ENCODE peak calls at places on chromosomes 1 and 21, in eight cellular contexts. Y is H1, L is esophagus muscularis mucosa, K is heart left ventricle, J is right lobe of liver, G is ovary, A is uterus, I is Peyer's patch. E is an unnamed sample.

GRCh38 chr1:51794868-51795267 is 83.7 kb downstream of the NRDC start:
- DNase-seq in Y (no peak), L (no peak), K (no peak), J (no peak), G (no peak), A (no peak), I (no peak), E (no peak)

GRCh38 chr1:27602510-27603319 is 1.2 kb downstream of the AHDC1 start:
- DNase-seq in Y (no peak), L (no peak), K (peak; percentile 55), J (peak; percentile 77), G (peak; percentile 82), A (peak; percentile 75), I (peak; percentile 65), E (peak; percentile 72)

GRCh38 chr1:200909071-200909470 is 14.4 kb downstream of the INAVA start:
- DNase-seq in Y (no peak), L (no peak), K (peak; percentile 13), J (no peak), G (no peak), A (no peak), I (no peak), E (no peak)

GRCh38 chr1:180231506-180232420 is 1.7 kb downstream of the LHX4 start:
- DNase-seq in Y (no peak), L (no peak), K (no peak), J (no peak), G (no peak), A (no peak), I (no peak), E (no peak)

GRCh38 chr1:209720826-209721225 is 16.2 kb downstream of the HSD11B1 start:
- DNase-seq in Y (no peak), L (no peak), K (no peak), J (no peak), G (no peak), A (no peak), I (no peak), E (no peak)

GRCh38 chr1:241888232-241888631 is 40.2 kb downstream of the EXO1 start:
- DNase-seq in Y (no peak), L (no peak), K (no peak), J (no peak), G (no peak), A (no peak), I (no peak), E (no peak)

GRCh38 chr1:247540536-247540935 is 4.3 kb upstream of the OR2C3 start:
- DNase-seq in Y (no peak), L (no peak), K (no peak), J (no peak), G (no peak), A (no peak), I (no peak), E (no peak)

GRCh38 chr1:174923820-174924219 is 75.9 kb upstream of the CACYBP start:
- DNase-seq in Y (no peak), L (no peak), K (no peak), J (no peak), G (no peak), A (no peak), I (no peak), E (no peak)

GRCh38 chr1:94532077-94532476 is 9.5 kb downstream of the F3 start:
- DNase-seq in Y (no peak), L (no peak), K (no peak), J (no peak), G (no peak), A (no peak), I (no peak), E (no peak)

GRCh38 chr1:168893359-168893791 is 164.4 kb upstream of the DPT start:
- DNase-seq in Y (no peak), L (no peak), K (peak; percentile 58), J (no peak), G (peak; percentile 50), A (peak; percentile 68), I (no peak), E (no peak)

GRCh38 chr1:101300916-101301315 is 64.1 kb downstream of the S1PR1 start:
- DNase-seq in Y (no peak), L (no peak), K (no peak), J (no peak), G (no peak), A (no peak), I (no peak), E (no peak)

GRCh38 chr1:1881727-1882126 is 9.2 kb downstream of the GNB1 start:
- DNase-seq in Y (no peak), L (no peak), K (no peak), J (peak; percentile 32), G (no peak), A (no peak), I (no peak), E (no peak)

GRCh38 chr1:29653034-29653810 is 416.9 kb downstream of the PTPRU start:
- DNase-seq in Y (no peak), L (no peak), K (no peak), J (no peak), G (no peak), A (no peak), I (peak; percentile 4), E (peak; percentile 10)

GRCh38 chr1:36881071-36881405 is 153.3 kb downstream of the GRIK3 start:
- DNase-seq in Y (no peak), L (peak; percentile 74), K (no peak), J (no peak), G (no peak), A (no peak), I (no peak), E (peak; percentile 9)

GRCh38 chr1:233075045-233075444 is 124.6 kb downstream of the NTPCR start:
- DNase-seq in Y (no peak), L (no peak), K (no peak), J (no peak), G (no peak), A (no peak), I (no peak), E (no peak)

GRCh38 chr1:91013302-91013701 is 8.5 kb downstream of the ZNF644 start:
- DNase-seq in Y (no peak), L (no peak), K (no peak), J (no peak), G (no peak), A (no peak), I (no peak), E (no peak)

GRCh38 chr1:63723618-63724017 is 50.2 kb upstream of the ROR1 start:
- DNase-seq in Y (no peak), L (no peak), K (no peak), J (no peak), G (no peak), A (no peak), I (no peak), E (no peak)

GRCh38 chr1:162187676-162188075 is 118.2 kb downstream of the NOS1AP start:
- DNase-seq in Y (no peak), L (no peak), K (no peak), J (no peak), G (no peak), A (no peak), I (no peak), E (no peak)

GRCh38 chr1:56901720-56902119 is 47.1 kb downstream of the C8A start:
- DNase-seq in Y (no peak), L (no peak), K (no peak), J (no peak), G (no peak), A (no peak), I (no peak), E (no peak)

GRCh38 chr1:24421502-24421901 is 5.9 kb downstream of the NIPAL3 start:
- DNase-seq in Y (no peak), L (no peak), K (no peak), J (no peak), G (no peak), A (no peak), I (no peak), E (no peak)

GRCh38 chr1:91778964-91779363 is 107.0 kb downstream of the TGFBR3 start:
- DNase-seq in Y (no peak), L (no peak), K (no peak), J (no peak), G (no peak), A (peak; percentile 8), I (no peak), E (no peak)

GRCh38 chr21:41398831-41399230 is 27.2 kb upstream of the MX1 start:
- DNase-seq in Y (no peak), L (no peak), K (no peak), J (no peak), G (no peak), A (no peak), I (no peak), E (no peak)
- H3K36me3 ChIP-seq in Y (no peaks in the 10 kb centered on the region), L (peaks cover 83% of the 10 kb centered on the region), K (peaks cover 39% of the 10 kb centered on the region), J (no peaks in the 10 kb centered on the region), G (no peaks in the 10 kb centered on the region), A (no peaks in the 10 kb centered on the region), I (peaks cover 29% of the 10 kb centered on the region), E (peaks cover 79% of the 10 kb centered on the region)

DNA sequence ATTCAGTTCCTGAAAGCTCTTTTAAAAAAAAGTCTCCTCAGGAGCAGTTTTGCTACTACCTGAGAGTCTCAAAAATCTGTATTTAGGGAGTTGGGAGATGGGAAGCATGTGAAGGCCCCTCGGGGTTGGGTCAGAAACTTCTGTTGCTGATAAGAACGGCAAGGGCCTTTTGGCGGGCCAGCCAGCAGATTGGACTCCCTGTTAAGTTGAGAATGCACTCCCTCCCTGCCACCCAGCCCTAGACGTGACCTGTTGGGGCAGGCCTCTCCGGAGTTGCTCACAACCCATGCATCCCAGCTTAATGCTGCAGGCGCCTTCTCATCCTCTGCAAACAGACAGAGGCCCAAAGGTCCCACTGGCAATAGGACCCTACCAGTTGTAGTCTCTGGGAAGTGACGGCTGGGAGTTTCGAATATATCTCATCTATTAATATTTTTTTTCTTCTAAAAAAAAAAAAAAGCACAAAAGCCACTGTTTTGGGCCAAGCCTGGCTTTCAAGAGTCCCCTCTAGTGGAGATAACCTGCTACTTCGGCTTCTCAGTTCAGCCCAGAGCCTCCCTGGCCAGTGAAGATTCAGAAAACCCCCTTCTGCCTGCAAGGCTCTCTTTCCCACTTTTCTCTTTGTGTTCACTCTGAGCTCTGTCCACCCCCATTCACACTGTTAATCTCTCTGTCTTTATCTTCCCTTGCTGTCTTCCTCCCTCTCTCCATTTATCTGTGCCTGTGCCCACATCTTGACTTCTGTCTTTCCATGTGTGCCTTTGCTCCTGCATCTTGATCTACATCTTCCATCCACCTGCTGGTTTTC is 5.3 kb downstream of the PLXNA2 start:
- DNase-seq in Y (no peak), L (no peak), K (no peak), J (no peak), G (peak; percentile 52), A (peak; percentile 55), I (no peak), E (no peak)
- H3K27ac ChIP-seq in Y (no peak overlapping the region), L (peak overlapping the region; percentile 53), K (peak overlapping the region; percentile 35), J (peak overlapping the region; percentile 82), G (peak overlapping the region; percentile 42), A (peak overlapping the region; percentile 77), I (peak overlapping the region; percentile 80), E (peak overlapping the region; percentile 93)

GRCh38 chr1:220592714-220593113 is 64.8 kb downstream of the MARK1 start:
- DNase-seq in Y (no peak), L (no peak), K (no peak), J (no peak), G (no peak), A (no peak), I (no peak), E (no peak)

GRCh38 chr1:220594356-220594755 is 66.4 kb downstream of the MARK1 start:
- DNase-seq in Y (no peak), L (no peak), K (no peak), J (no peak), G (no peak), A (no peak), I (no peak), E (no peak)

GRCh38 chr1:220595179-220595578 is 67.2 kb downstream of the MARK1 start:
- DNase-seq in Y (no peak), L (no peak), K (no peak), J (no peak), G (no peak), A (no peak), I (no peak), E (no peak)
- TF ChIP-seq POLR2A in Y (no peak), L (no peak), K (no peak), J (no peak), G (no peak), A (no peak), I (no peak), E (no peak)

GRCh38 chr21:32507342-32507919 is 77.9 kb downstream of the TCP10L start:
- DNase-seq in Y (no peak), L (no peak), K (no peak), J (no peak), G (no peak), A (no peak), I (no peak), E (no peak)
- H3K36me3 ChIP-seq in Y (no peaks in the 10 kb centered on the region), L (peaks cover 90% of the 10 kb centered on the region), K (peaks cover 56% of the 10 kb centered on the region), J (no peaks in the 10 kb centered on the region), G (no peaks in the 10 kb centered on the region), A (peaks cover 2% of the 10 kb centered on the region), I (peaks cover 3% of the 10 kb centered on the region), E (peaks cover 74% of the 10 kb centered on the region)